ENCODE peak calls at places on chromosome 13, in nine cellular contexts. L, B, Y, T, R, O, W, C and F are unnamed samples.

GRCh38 chr13:95485045-95485517 is 67.4 kb upstream of the CLDN10 start:
- DNase-seq in B (no peak), L (no peak), R (no peak), O (no peak), W (no peak), C (no peak), T (no peak), Y (no peak), F (no peak)

GRCh38 chr13:106159295-106160195 is 375.9 kb downstream of the EFNB2 start:
- DNase-seq in C (no peak), W (no peak), O (no peak), B (no peak), L (no peak), T (no peak), Y (no peak), R (no peak), F (no peak)

GRCh38 chr13:39405596-39405995 is 197.4 kb downstream of the LHFPL6 start:
- DNase-seq in O (no peak), L (no peak), Y (no peak), C (no peak), B (no peak), W (no peak), R (no peak), T (no peak), F (no peak)

GRCh38 chr13:73610799-73611592 is 523.2 kb downstream of the KLF12 start:
- DNase-seq in T (no peak), C (no peak), R (no peak), L (no peak), B (no peak), O (no peak), W (no peak), Y (no peak), F (no peak)

GRCh38 chr13:76937416-76937815 is 10.9 kb upstream of the ACOD1 start:
- DNase-seq in O (no peak), R (no peak), Y (no peak), B (no peak), L (no peak), W (peak; percentile 97), C (peak; percentile 94), T (no peak), F (no peak)

GRCh38 chr13:72599148-72599743 is 128.2 kb downstream of the MZT1 start:
- DNase-seq in O (no peak), L (no peak), C (no peak), T (no peak), Y (no peak), W (no peak), R (no peak), B (no peak), F (no peak)

GRCh38 chr13:89490661-89491060 is 1819.5 kb downstream of the SLITRK5 start:
- DNase-seq in T (no peak), B (no peak), Y (no peak), O (no peak), W (no peak), L (no peak), R (no peak), C (no peak), F (no peak)

GRCh38 chr13:100454876-100455275 is 133.7 kb downstream of the GGACT start:
- DNase-seq in L (no peak), R (no peak), O (peak; percentile 42), T (no peak), C (peak; percentile 29), B (no peak), W (peak; percentile 23), Y (no peak), F (no peak)

GRCh38 chr13:114149774-114150740 is 17.6 kb upstream of the RASA3 start:
- DNase-seq in T (peak; percentile 39), W (no peak), L (no peak), B (no peak), R (no peak), Y (no peak), C (no peak), O (no peak), F (no peak)

GRCh38 chr13:72643339-72643989 is 84.0 kb downstream of the MZT1 start:
- DNase-seq in Y (peak; percentile 64), L (peak; percentile 47), B (peak; percentile 41), R (no peak), T (peak; percentile 51), W (peak; percentile 25), C (peak; percentile 12), O (peak; percentile 75), F (peak; percentile 42)

GRCh38 chr13:47326061-47326460 is 429.2 kb upstream of the HTR2A start:
- DNase-seq in R (no peak), C (peak; percentile 61), B (no peak), Y (no peak), O (no peak), L (no peak), W (peak; percentile 74), T (no peak), F (no peak)

GRCh38 chr13:32515246-32515645 is 23.3 kb downstream of the N4BP2L2 start:
- DNase-seq in B (no peak), R (no peak), O (no peak), C (no peak), Y (no peak), W (no peak), L (no peak), T (no peak), F (no peak)

GRCh38 chr13:66574606-66575005 is 655.5 kb downstream of the PCDH9 start:
- DNase-seq in T (no peak), O (no peak), L (no peak), Y (no peak), C (no peak), W (peak; percentile 43), B (no peak), R (no peak), F (no peak)

GRCh38 chr13:28707629-28708427 is 10.9 kb downstream of the SLC46A3 start:
- DNase-seq in T (no peak), W (peak; percentile 90), L (no peak), O (no peak), C (peak; percentile 87), R (no peak), Y (no peak), B (no peak), F (no peak)

GRCh38 chr13:106122234-106122633 is 413.2 kb downstream of the EFNB2 start:
- DNase-seq in W (no peak), C (no peak), T (no peak), R (no peak), B (no peak), Y (no peak), O (no peak), L (no peak), F (no peak)

GRCh38 chr13:51444922-51445321 is 7.9 kb downstream of the INTS6 start:
- DNase-seq in O (no peak), R (no peak), C (no peak), B (no peak), T (no peak), W (peak; percentile 75), Y (no peak), L (no peak), F (no peak)
- TF ChIP-seq CTCF in O (no peak), R (no peak), C (no peak), B (no peak), T (no peak), W (peak; percentile 63), Y (no peak), L (peak; percentile 42), F (no peak)

GRCh38 chr13:42409061-42409460 is 137.1 kb downstream of the AKAP11 start:
- DNase-seq in B (no peak), O (no peak), C (no peak), Y (no peak), W (no peak), R (no peak), L (no peak), T (no peak), F (no peak)
- TF ChIP-seq CTCF in B (no peak), O (no peak), C (no peak), Y (no peak), W (no peak), R (no peak), L (no peak), T (no peak), F (no peak)

GRCh38 chr13:113002891-113003290 is 33.9 kb downstream of the MCF2L start:
- DNase-seq in W (no peak), B (no peak), L (no peak), Y (no peak), T (no peak), C (no peak), O (no peak), R (no peak), F (no peak)

GRCh38 chr13:113004126-113004525 is 35.1 kb downstream of the MCF2L start:
- DNase-seq in O (no peak), W (no peak), Y (no peak), C (no peak), R (no peak), T (no peak), B (no peak), L (no peak), F (no peak)

GRCh38 chr13:113001251-113002140 is 32.5 kb downstream of the MCF2L start:
- DNase-seq in B (peak; percentile 63), T (no peak), O (peak; percentile 52), L (peak; percentile 91), W (no peak), Y (peak; percentile 83), C (no peak), R (no peak), F (peak; percentile 75)

GRCh38 chr13:113000575-113000974 is 31.6 kb downstream of the MCF2L start:
- DNase-seq in W (no peak), Y (no peak), O (no peak), B (no peak), T (no peak), C (no peak), R (no peak), L (no peak), F (no peak)

GRCh38 chr13:113002206-113002821 is 33.3 kb downstream of the MCF2L start:
- DNase-seq in C (no peak), R (no peak), O (no peak), W (no peak), Y (no peak), L (peak; percentile 58), B (no peak), T (no peak), F (no peak)
- TF ChIP-seq CTCF in C (peak; percentile 10), R (peak; percentile 19), O (peak; percentile 31), W (no peak), Y (peak; percentile 29), L (peak; percentile 30), B (peak; percentile 41), T (no peak), F (no peak)

GRCh38 chr13:53150568-53150967 is 122.0 kb downstream of the OLFM4 start:
- DNase-seq in B (peak; percentile 57), T (no peak), R (no peak), W (no peak), L (no peak), O (no peak), C (no peak), Y (no peak), F (no peak)

GRCh38 chr13:53141336-53141735 is 112.7 kb downstream of the OLFM4 start:
- DNase-seq in L (no peak), C (no peak), R (no peak), O (no peak), W (no peak), B (no peak), Y (peak; percentile 43), T (no peak), F (no peak)

GRCh38 chr13:53143757-53144320 is 115.2 kb downstream of the OLFM4 start:
- DNase-seq in Y (no peak), O (no peak), R (no peak), C (no peak), B (no peak), L (no peak), T (no peak), W (no peak), F (no peak)

GRCh38 chr13:53142301-53142700 is 113.7 kb downstream of the OLFM4 start:
- DNase-seq in O (no peak), L (no peak), Y (no peak), B (no peak), R (no peak), W (peak; percentile 55), T (no peak), C (no peak), F (no peak)

GRCh38 chr13:53144826-53145225 is 116.2 kb downstream of the OLFM4 start:
- DNase-seq in W (no peak), L (no peak), Y (no peak), B (no peak), R (no peak), O (no peak), C (no peak), T (no peak), F (no peak)
- TF ChIP-seq CTCF in W (no peak), L (no peak), Y (no peak), B (no peak), R (no peak), O (no peak), C (no peak), T (no peak), F (no peak)